ENCODE peak calls at places on chromosomes 11 and 22, in ten cellular contexts. I is CD8-positive, alpha-beta T cell; E is NCI-H1417; X is glutamatergic neuron; V is stimulated activated CD4-positive, alpha-beta T cell treated with anti-CD3 and anti-CD28 coated beads, Interleukin-12 subunit alpha, Interleukin-12 subunit beta, amount 100 ng/mL, for 4 hours; P is RWPE1; U is progenitor cell of endocrine pancreas; W is K562; B is NCI-H460; K is NCI-H187. Z is an unnamed sample.
A peak's percentile ranks its signal among the peaks of the same experiment; 100 is the strongest.

GRCh38 chr11:1744137-1744878 is 6.1 kb downstream of the IFITM10 start:
- DNase-seq in K (no peak), W (no peak), B (no peak), I (no peak), E (no peak), X (peak; percentile 50), P (no peak), V (no peak), U (no peak), Z (no peak)

GRCh38 chr22:49015993-49016908 is 811.4 kb downstream of the BRD1 start:
- DNase-seq in V (no peak), W (no peak), P (no peak), K (no peak), U (no peak), B (no peak), I (peak; percentile 7), X (no peak), E (no peak), Z (no peak)

GRCh38 chr11:15852179-15852578 is 504.2 kb downstream of the SOX6 start:
- DNase-seq in P (peak; percentile 16), V (no peak), X (peak; percentile 40), I (no peak), W (peak; percentile 50), B (peak; percentile 18), U (no peak), K (no peak), E (peak; percentile 10), Z (no peak)

GRCh38 chr22:22974795-22975580 is 87.4 kb downstream of the IGLL5 start:
- DNase-seq in W (no peak), E (no peak), I (no peak), P (no peak), B (no peak), K (no peak), X (no peak), V (no peak), U (no peak), Z (no peak)

GRCh38 chr22:40567106-40567505 is 69.4 kb downstream of the MRTFA start:
- DNase-seq in P (peak; percentile 23), W (no peak), B (no peak), V (no peak), I (no peak), E (no peak), X (no peak), U (no peak), K (no peak), Z (no peak)

GRCh38 chr22:40782521-40782920 is 36.6 kb downstream of the SLC25A17 start:
- DNase-seq in I (no peak), P (peak; percentile 49), U (no peak), E (no peak), B (no peak), W (no peak), X (no peak), V (no peak), K (no peak), Z (no peak)

GRCh38 chr11:113179181-113179701 is 135.1 kb upstream of the TTC12 start:
- DNase-seq in I (no peak), P (no peak), E (no peak), W (no peak), B (no peak), U (no peak), V (no peak), X (no peak), K (no peak), Z (no peak)

GRCh38 chr11:65498042-65498726 is 661 bp upstream of the MALAT1 start:
- DNase-seq in V (peak; percentile 51), E (no peak), X (no peak), U (no peak), K (no peak), W (peak; percentile 79), P (no peak), I (peak; percentile 70), B (no peak), Z (no peak)

GRCh38 chr22:49325531-49326395 is 501.9 kb downstream of the BRD1 start:
- DNase-seq in E (no peak), X (no peak), I (no peak), K (no peak), P (no peak), U (peak; percentile 5), W (no peak), V (no peak), B (no peak), Z (no peak)